ENCODE peak calls at places on chromosome 4, in eight cellular contexts. M is PC-3, W is BJ, O is lung, B is coronary artery, A is mammary epithelial cell, N is RWPE2, S is pancreas. X is an unnamed sample.

GRCh38 chr4:94595880-94596483 is 144.2 kb downstream of the PDLIM5 start:
- DNase-seq in O (no peak), M (peak; percentile 60), W (no peak), A (peak; percentile 34), B (no peak), S (no peak), N (no peak), X (peak; percentile 66)

GRCh38 chr4:121666091-121666679 is 30.6 kb downstream of the ANXA5 start:
- DNase-seq in M (no peak), O (peak; percentile 54), W (no peak), N (no peak), B (no peak), S (no peak), A (no peak), X (no peak)

GRCh38 chr4:113738251-113738650 is 23.3 kb downstream of the CAMK2D start:
- DNase-seq in W (peak; percentile 44), A (peak; percentile 36), S (no peak), B (no peak), M (peak; percentile 9), O (no peak), N (no peak), X (no peak)

GRCh38 chr4:182212211-182212761 is 30.9 kb upstream of the TENM3 start:
- DNase-seq in O (peak; percentile 53), A (peak; percentile 50), S (no peak), W (peak; percentile 46), B (no peak), N (no peak), M (no peak), X (no peak)

GRCh38 chr4:3270141-3270611 is 21.2 kb downstream of the MSANTD1 start:
- DNase-seq in A (no peak), M (no peak), B (peak; percentile 72), S (peak; percentile 72), N (no peak), O (no peak), W (no peak), X (no peak)

GRCh38 chr4:159097144-159097543 is 5.7 kb upstream of the RAPGEF2 start:
- DNase-seq in A (no peak), M (no peak), B (no peak), S (no peak), W (no peak), N (no peak), O (no peak), X (no peak)

GRCh38 chr4:47484169-47484568 is 906 bp upstream of the ATP10D start:
- DNase-seq in M (no peak), S (no peak), B (no peak), O (no peak), N (no peak), W (no peak), A (peak; percentile 76), X (no peak)

GRCh38 chr4:23614284-23614892 is 275.5 kb downstream of the PPARGC1A start:
- DNase-seq in A (peak; percentile 0), W (no peak), O (no peak), B (no peak), S (no peak), M (peak; percentile 43), N (no peak), X (no peak)

GRCh38 chr4:77306496-77306895 is 149.5 kb downstream of the CCNG2 start:
- DNase-seq in W (no peak), M (no peak), A (no peak), N (no peak), S (peak; percentile 27), B (no peak), O (no peak), X (no peak)

GRCh38 chr4:8297691-8298485 is 28.3 kb downstream of the HTRA3 start:
- DNase-seq in A (no peak), W (no peak), M (no peak), N (peak; percentile 48), O (no peak), B (no peak), S (no peak), X (no peak)

GRCh38 chr4:74158561-74159396 is 861 bp downstream of the MTHFD2L start:
- DNase-seq in S (no peak), O (no peak), A (peak; percentile 37), W (no peak), M (peak; percentile 46), B (no peak), N (no peak), X (no peak)

GRCh38 chr4:143036443-143036842 is 148.3 kb upstream of the USP38 start:
- DNase-seq in O (no peak), B (no peak), A (no peak), M (no peak), S (no peak), W (no peak), N (no peak), X (no peak)

GRCh38 chr4:68342139-68342538 is 7.8 kb downstream of the YTHDC1 start:
- DNase-seq in A (peak; percentile 76), N (no peak), S (peak; percentile 20), B (no peak), M (peak; percentile 30), O (no peak), W (peak; percentile 19), X (no peak)

GRCh38 chr4:156294577-156294976 is 340.9 kb upstream of the CTSO start:
- DNase-seq in N (no peak), A (peak; percentile 69), M (peak; percentile 70), S (no peak), B (no peak), O (no peak), W (no peak), X (peak; percentile 64)

GRCh38 chr4:151099976-151100417 is 569 bp downstream of the RPS3A start:
- DNase-seq in A (peak; percentile 26), N (no peak), O (no peak), M (no peak), W (no peak), S (no peak), B (no peak), X (no peak)

GRCh38 chr4:87038837-87039715 is 104.3 kb downstream of the AFF1 start:
- DNase-seq in M (peak; percentile 17), N (peak; percentile 77), W (peak; percentile 50), S (peak; percentile 68), A (peak; percentile 89), O (no peak), B (peak; percentile 92), X (no peak)

GRCh38 chr4:165994706-165995105 is 121.7 kb downstream of the TLL1 start:
- DNase-seq in N (no peak), W (peak; percentile 30), O (no peak), A (peak; percentile 31), S (no peak), B (no peak), M (peak; percentile 64), X (no peak)

DNA sequence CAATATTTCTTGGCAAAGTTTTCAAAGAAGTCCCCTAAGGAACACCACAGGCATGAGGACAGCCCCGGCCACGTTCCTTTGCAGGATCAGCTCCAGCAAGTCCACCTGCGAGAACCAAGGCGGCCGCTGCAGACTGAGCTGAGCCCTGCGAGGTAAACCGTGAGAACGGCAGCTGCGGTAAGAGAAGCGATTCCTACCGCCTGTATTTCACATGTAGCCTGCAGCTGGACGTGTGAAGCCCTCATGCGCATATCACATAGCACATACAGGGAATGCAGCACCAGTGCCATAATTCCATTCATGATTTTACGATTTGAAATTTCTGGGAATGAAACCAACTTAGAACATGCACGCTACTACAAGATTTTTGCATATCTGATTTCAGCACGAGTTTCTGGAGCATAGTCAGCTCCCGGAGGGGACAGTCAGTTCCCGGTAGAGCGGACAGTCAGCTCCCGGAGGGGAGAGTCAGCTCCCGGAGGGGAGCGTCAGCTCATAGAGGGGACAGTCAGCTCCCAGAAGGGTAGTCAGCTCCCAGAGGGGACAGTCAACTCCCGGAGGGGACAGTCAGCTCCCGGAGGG is 41.7 kb downstream of the FGFRL1 start:
- DNase-seq in B (peak; percentile 72), O (no peak), N (peak; percentile 62), W (peak; percentile 85), M (peak; percentile 39), A (no peak), S (no peak), X (no peak)
- H3K4me3 ChIP-seq in B (peak overlapping the region; percentile 38), O (no peak overlapping the region), N (no peak overlapping the region), W (peak overlapping the region; percentile 21), M (peak overlapping the region; percentile 54), A (no peak overlapping the region), S (no peak overlapping the region), X (peak overlapping the region; percentile 51)

GRCh38 chr4:170420255-170420693 is 330.5 kb upstream of the AADAT start:
- DNase-seq in M (peak; percentile 14), B (no peak), O (no peak), S (no peak), W (no peak), A (no peak), N (no peak), X (no peak)
- H3K4me3 ChIP-seq in M (no peak overlapping the region), B (no peak overlapping the region), O (no peak overlapping the region), S (no peak overlapping the region), W (no peak overlapping the region), A (no peak overlapping the region), N (no peak overlapping the region), X (no peak overlapping the region)

DNA sequence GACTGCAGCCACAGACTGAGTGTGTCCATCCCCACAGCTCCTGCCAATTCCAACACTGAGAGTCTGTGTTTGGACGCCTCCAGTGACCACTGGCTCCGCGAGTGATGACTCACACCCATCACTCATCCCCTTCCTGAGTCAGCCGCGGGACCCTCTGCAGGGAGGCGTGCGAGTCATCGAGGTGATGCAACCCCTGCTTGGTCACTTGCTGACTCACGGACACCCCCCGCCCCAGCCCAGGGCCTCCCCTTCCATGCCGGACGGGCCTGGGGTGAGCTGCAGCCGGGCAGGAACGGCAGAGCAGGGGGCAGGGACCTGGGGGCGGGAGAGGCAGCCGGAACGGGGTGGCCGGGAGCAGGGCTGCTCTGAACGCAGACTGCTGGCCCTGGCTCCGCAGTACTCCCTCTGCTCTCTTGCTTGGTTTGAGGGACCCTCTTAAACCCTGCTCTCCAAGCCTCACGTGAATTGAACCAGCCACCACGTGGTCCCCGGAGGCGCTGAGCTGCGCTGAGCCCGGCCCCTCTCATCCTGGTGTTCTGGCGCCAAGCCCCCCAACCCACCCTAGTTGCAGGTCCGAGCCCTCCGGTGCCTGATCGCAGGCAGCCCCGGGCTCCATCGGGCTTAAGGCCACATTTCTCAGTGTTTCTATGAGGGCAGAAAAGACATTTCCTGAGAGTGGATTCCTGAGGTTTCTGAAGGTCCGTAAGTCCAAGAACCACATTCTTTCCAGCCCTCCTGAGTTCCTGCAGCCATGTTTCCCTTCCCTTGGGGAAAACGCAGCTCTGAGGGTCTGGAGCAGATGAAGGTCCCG is 32.4 kb downstream of the FGFRL1 start:
- DNase-seq in S (peak; percentile 63), O (peak; percentile 89), N (peak; percentile 99), B (peak; percentile 98), W (peak; percentile 92), A (peak; percentile 99), M (peak; percentile 97), X (no peak)
- H3K4me3 ChIP-seq in S (no peak overlapping the region), O (no peak overlapping the region), N (no peak overlapping the region), B (peak overlapping the region; percentile 63), W (no peak overlapping the region), A (peak overlapping the region; percentile 1), M (peak overlapping the region; percentile 22), X (no peak overlapping the region)

DNA sequence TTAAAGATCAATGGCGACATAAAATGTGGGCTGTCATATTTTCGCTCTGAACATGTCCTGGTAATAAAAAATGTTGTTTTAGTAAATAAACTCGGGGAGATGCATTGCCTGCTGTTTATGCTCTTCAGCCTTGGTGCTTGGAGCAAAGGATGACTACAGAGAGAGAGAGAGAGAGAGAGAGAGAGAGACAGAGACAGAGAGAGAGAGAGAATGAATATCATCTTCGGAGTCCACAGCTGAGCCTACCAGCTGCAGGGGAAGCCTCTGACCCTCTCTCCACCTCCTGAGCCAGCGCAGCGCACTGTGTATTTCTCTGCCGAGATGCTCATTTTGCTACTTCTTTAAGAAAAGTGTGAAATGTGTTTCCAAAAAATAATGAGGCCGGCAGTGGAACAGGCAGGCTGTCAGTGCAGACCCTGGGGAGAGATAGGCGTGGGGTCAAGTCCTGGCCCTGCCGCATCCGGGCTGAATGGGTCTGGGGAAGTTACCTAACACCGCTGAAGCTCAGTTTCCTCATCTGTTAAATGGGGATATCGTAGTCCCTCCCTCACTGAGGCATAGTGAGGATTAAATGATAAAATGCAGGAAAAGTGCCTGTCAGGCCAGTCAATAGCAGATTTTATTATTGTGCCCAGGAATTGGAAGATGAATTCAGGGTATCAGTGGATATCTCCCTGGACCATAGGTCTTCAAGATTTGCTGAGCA is 58.5 kb upstream of the LGI2 start:
- DNase-seq in S (no peak), W (no peak), N (no peak), B (no peak), M (no peak), A (no peak), O (no peak), X (no peak)
- H3K4me3 ChIP-seq in S (no peak overlapping the region), W (no peak overlapping the region), N (no peak overlapping the region), B (peak overlapping the region; percentile 66), M (no peak overlapping the region), A (no peak overlapping the region), O (no peak overlapping the region), X (peak overlapping the region; percentile 64)

X was measured in SK-N-MC.